ENCODE peak calls at places on chromosomes 11 and 22, in five cellular contexts. One of them, this sample, is unnamed.

GRCh38 chr11:61868601-61869476 is 22.5 kb downstream of the FADS3 start:
- DNase-seq in aorta: no peak
- DNase-seq in activated T-cell treated with anti-CD3 and anti-CD28 coated beads for 1 hour: no peak
- DNase-seq in lower leg skin: no peak
- DNase-seq in CD8-positive, alpha-beta memory T cell: no peak
- DNase-seq in this sample: no peak

GRCh38 chr22:37801946-37802309 is 5.8 kb upstream of the GCAT start:
- DNase-seq in aorta: no peak
- DNase-seq in activated T-cell treated with anti-CD3 and anti-CD28 coated beads for 1 hour: no peak
- DNase-seq in CD8-positive, alpha-beta memory T cell: no peak
- DNase-seq in lower leg skin: no peak
- DNase-seq in this sample: no peak

GRCh38 chr11:75733346-75734107 is 15.9 kb downstream of the MOGAT2 start:
- DNase-seq in aorta: peak; percentile 55
- DNase-seq in lower leg skin: no peak
- DNase-seq in CD8-positive, alpha-beta memory T cell: no peak
- DNase-seq in activated T-cell treated with anti-CD3 and anti-CD28 coated beads for 1 hour: no peak
- DNase-seq in this sample: no peak

GRCh38 chr11:96483550-96483949 is 93.7 kb downstream of the JRKL start:
- DNase-seq in aorta: no peak
- DNase-seq in CD8-positive, alpha-beta memory T cell: no peak
- DNase-seq in lower leg skin: no peak
- DNase-seq in activated T-cell treated with anti-CD3 and anti-CD28 coated beads for 1 hour: no peak
- DNase-seq in this sample: no peak

GRCh38 chr11:134352111-134352510 is 20.3 kb downstream of the GLB1L2 start:
- DNase-seq in lower leg skin: no peak
- DNase-seq in aorta: no peak
- DNase-seq in activated T-cell treated with anti-CD3 and anti-CD28 coated beads for 1 hour: no peak
- DNase-seq in CD8-positive, alpha-beta memory T cell: no peak
- DNase-seq in this sample: no peak

GRCh38 chr11:75114465-75114864 is 17.8 kb upstream of the OR2AT4 start:
- DNase-seq in aorta: no peak
- DNase-seq in CD8-positive, alpha-beta memory T cell: no peak
- DNase-seq in lower leg skin: no peak
- DNase-seq in activated T-cell treated with anti-CD3 and anti-CD28 coated beads for 1 hour: no peak
- DNase-seq in this sample: no peak

GRCh38 chr11:110565690-110566336 is 136.1 kb downstream of the FDX1 start:
- DNase-seq in aorta: no peak
- DNase-seq in activated T-cell treated with anti-CD3 and anti-CD28 coated beads for 1 hour: no peak
- DNase-seq in lower leg skin: no peak
- DNase-seq in CD8-positive, alpha-beta memory T cell: no peak
- DNase-seq in this sample: no peak

GRCh38 chr11:3215346-3216026 is 3.1 kb downstream of the MRGPRG start:
- DNase-seq in activated T-cell treated with anti-CD3 and anti-CD28 coated beads for 1 hour: no peak
- DNase-seq in aorta: peak; percentile 21
- DNase-seq in CD8-positive, alpha-beta memory T cell: no peak
- DNase-seq in lower leg skin: no peak
- DNase-seq in this sample: no peak

GRCh38 chr11:62538470-62539237 is 8.0 kb downstream of the AHNAK start:
- DNase-seq in activated T-cell treated with anti-CD3 and anti-CD28 coated beads for 1 hour: no peak
- DNase-seq in CD8-positive, alpha-beta memory T cell: no peak
- DNase-seq in aorta: no peak
- DNase-seq in lower leg skin: no peak
- DNase-seq in this sample: no peak

GRCh38 chr11:45285931-45286632 is at the start of gene SYT13:
- DNase-seq in CD8-positive, alpha-beta memory T cell: no peak
- DNase-seq in lower leg skin: no peak
- DNase-seq in activated T-cell treated with anti-CD3 and anti-CD28 coated beads for 1 hour: no peak
- DNase-seq in aorta: peak; percentile 47
- DNase-seq in this sample: no peak

GRCh38 chr11:44305643-44306468 is 4.1 kb downstream of the ALX4 start:
- DNase-seq in lower leg skin: no peak
- DNase-seq in aorta: no peak
- DNase-seq in CD8-positive, alpha-beta memory T cell: no peak
- DNase-seq in activated T-cell treated with anti-CD3 and anti-CD28 coated beads for 1 hour: no peak
- DNase-seq in this sample: no peak

GRCh38 chr22:45785458-45785857 is 113.8 kb downstream of the ATXN10 start:
- DNase-seq in CD8-positive, alpha-beta memory T cell: no peak
- DNase-seq in activated T-cell treated with anti-CD3 and anti-CD28 coated beads for 1 hour: no peak
- DNase-seq in aorta: no peak
- DNase-seq in lower leg skin: no peak
- DNase-seq in this sample: no peak

GRCh38 chr11:104668797-104669463 is 229.3 kb downstream of the CASP12 start:
- DNase-seq in lower leg skin: no peak
- DNase-seq in activated T-cell treated with anti-CD3 and anti-CD28 coated beads for 1 hour: no peak
- DNase-seq in aorta: no peak
- DNase-seq in CD8-positive, alpha-beta memory T cell: no peak
- DNase-seq in this sample: no peak

GRCh38 chr11:100619484-100619883 is 67.6 kb upstream of the ARHGAP42 start:
- DNase-seq in CD8-positive, alpha-beta memory T cell: no peak
- DNase-seq in lower leg skin: no peak
- DNase-seq in aorta: no peak
- DNase-seq in activated T-cell treated with anti-CD3 and anti-CD28 coated beads for 1 hour: no peak
- DNase-seq in this sample: no peak

GRCh38 chr11:114131366-114131963 is 72.0 kb downstream of the ZBTB16 start:
- DNase-seq in activated T-cell treated with anti-CD3 and anti-CD28 coated beads for 1 hour: no peak
- DNase-seq in CD8-positive, alpha-beta memory T cell: no peak
- DNase-seq in lower leg skin: no peak
- DNase-seq in aorta: no peak
- DNase-seq in this sample: no peak

GRCh38 chr11:69799582-69799981 is 19.6 kb downstream of the FGF3 start:
- DNase-seq in lower leg skin: no peak
- DNase-seq in activated T-cell treated with anti-CD3 and anti-CD28 coated beads for 1 hour: no peak
- DNase-seq in aorta: no peak
- DNase-seq in CD8-positive, alpha-beta memory T cell: no peak
- DNase-seq in this sample: no peak

GRCh38 chr11:81655351-81655750 is 1078.3 kb downstream of the FAM181B start:
- DNase-seq in lower leg skin: no peak
- DNase-seq in CD8-positive, alpha-beta memory T cell: no peak
- DNase-seq in aorta: no peak
- DNase-seq in activated T-cell treated with anti-CD3 and anti-CD28 coated beads for 1 hour: no peak
- DNase-seq in this sample: no peak

GRCh38 chr11:12287374-12288211 is 89.8 kb upstream of the PARVA start:
- DNase-seq in activated T-cell treated with anti-CD3 and anti-CD28 coated beads for 1 hour: no peak
- DNase-seq in lower leg skin: peak; percentile 30
- DNase-seq in CD8-positive, alpha-beta memory T cell: no peak
- DNase-seq in aorta: peak; percentile 93
- DNase-seq in this sample: no peak

GRCh38 chr22:35961480-35961902 is 67.1 kb downstream of the RBFOX2 start:
- DNase-seq in lower leg skin: peak; percentile 29
- DNase-seq in activated T-cell treated with anti-CD3 and anti-CD28 coated beads for 1 hour: no peak
- DNase-seq in CD8-positive, alpha-beta memory T cell: no peak
- DNase-seq in aorta: peak; percentile 62
- DNase-seq in this sample: no peak

GRCh38 chr11:86814775-86815174 is 14.4 kb downstream of the PRSS23 start:
- DNase-seq in lower leg skin: no peak
- DNase-seq in activated T-cell treated with anti-CD3 and anti-CD28 coated beads for 1 hour: no peak
- DNase-seq in aorta: no peak
- DNase-seq in CD8-positive, alpha-beta memory T cell: no peak
- DNase-seq in this sample: no peak

GRCh38 chr22:41919357-41920224 is 4.7 kb upstream of the SHISA8 start:
- DNase-seq in activated T-cell treated with anti-CD3 and anti-CD28 coated beads for 1 hour: peak; percentile 26
- DNase-seq in lower leg skin: no peak
- DNase-seq in aorta: peak; percentile 72
- DNase-seq in CD8-positive, alpha-beta memory T cell: no peak
- DNase-seq in this sample: no peak

GRCh38 chr22:30694638-30695350 is at the start of gene OSBP2:
- DNase-seq in activated T-cell treated with anti-CD3 and anti-CD28 coated beads for 1 hour: peak; percentile 9
- DNase-seq in lower leg skin: peak; percentile 15
- DNase-seq in CD8-positive, alpha-beta memory T cell: peak; percentile 4
- DNase-seq in aorta: peak; percentile 55
- DNase-seq in this sample: no peak

GRCh38 chr11:5808500-5809121 is at the start of gene OR52N2:
- DNase-seq in CD8-positive, alpha-beta memory T cell: peak; percentile 54
- DNase-seq in activated T-cell treated with anti-CD3 and anti-CD28 coated beads for 1 hour: peak; percentile 60
- DNase-seq in lower leg skin: peak; percentile 62
- DNase-seq in aorta: peak; percentile 80
- DNase-seq in this sample: peak; percentile 76

GRCh38 chr11:96180341-96180740 is 162.7 kb downstream of the MAML2 start:
- DNase-seq in aorta: no peak
- DNase-seq in activated T-cell treated with anti-CD3 and anti-CD28 coated beads for 1 hour: no peak
- DNase-seq in lower leg skin: no peak
- DNase-seq in CD8-positive, alpha-beta memory T cell: no peak
- DNase-seq in this sample: no peak

GRCh38 chr11:75465701-75466531 is 32.9 kb upstream of the KLHL35 start:
- DNase-seq in activated T-cell treated with anti-CD3 and anti-CD28 coated beads for 1 hour: no peak
- DNase-seq in lower leg skin: no peak
- DNase-seq in aorta: no peak
- DNase-seq in CD8-positive, alpha-beta memory T cell: no peak
- DNase-seq in this sample: no peak

GRCh38 chr22:27919943-27920755 is 1.1 kb upstream of the PITPNB start:
- DNase-seq in aorta: no peak
- DNase-seq in CD8-positive, alpha-beta memory T cell: no peak
- DNase-seq in lower leg skin: peak; percentile 23
- DNase-seq in activated T-cell treated with anti-CD3 and anti-CD28 coated beads for 1 hour: no peak
- DNase-seq in this sample: no peak

GRCh38 chr11:126197277-126197939 is 14.0 kb downstream of the RPUSD4 start:
- DNase-seq in activated T-cell treated with anti-CD3 and anti-CD28 coated beads for 1 hour: no peak
- DNase-seq in lower leg skin: no peak
- DNase-seq in aorta: no peak
- DNase-seq in CD8-positive, alpha-beta memory T cell: no peak
- DNase-seq in this sample: no peak

GRCh38 chr11:76691655-76692054 is 21.1 kb upstream of the LRRC32 start:
- DNase-seq in CD8-positive, alpha-beta memory T cell: no peak
- DNase-seq in activated T-cell treated with anti-CD3 and anti-CD28 coated beads for 1 hour: no peak
- DNase-seq in aorta: no peak
- DNase-seq in lower leg skin: no peak
- DNase-seq in this sample: no peak

GRCh38 chr22:19789828-19790227 is 29.2 kb downstream of the TBX1 start:
- DNase-seq in CD8-positive, alpha-beta memory T cell: no peak
- DNase-seq in aorta: no peak
- DNase-seq in activated T-cell treated with anti-CD3 and anti-CD28 coated beads for 1 hour: no peak
- DNase-seq in lower leg skin: no peak
- DNase-seq in this sample: no peak

GRCh38 chr11:12421386-12421785 is 44.0 kb downstream of the PARVA start:
- DNase-seq in activated T-cell treated with anti-CD3 and anti-CD28 coated beads for 1 hour: no peak
- DNase-seq in aorta: no peak
- DNase-seq in lower leg skin: no peak
- DNase-seq in CD8-positive, alpha-beta memory T cell: no peak
- DNase-seq in this sample: no peak

This sample was measured in CD14-positive monocyte.